ENCODE peak calls at places on chromosomes 6 and 20, in ten cellular contexts. I is tibial nerve; K is RWPE1; M is fibroblast of lung; W is CD4-positive, alpha-beta memory T cell; B is cardiac muscle cell; J is heart left ventricle; G is uterus; L is CD8-positive, alpha-beta T cell; T is neural progenitor cell. P is an unnamed sample.

GRCh38 chr20:49471397-49471796 is 11.1 kb downstream of the KCNB1 start:
- DNase-seq in B (no peak), W (no peak), L (no peak), G (no peak), T (no peak), M (no peak), J (no peak), I (no peak), K (no peak), P (no peak)

GRCh38 chr6:132264101-132264500 is 137.2 kb downstream of the MOXD1 start:
- DNase-seq in J (no peak), G (no peak), L (no peak), W (no peak), T (no peak), K (no peak), M (no peak), B (no peak), I (no peak), P (no peak)

GRCh38 chr6:2503816-2504494 is 246.8 kb downstream of the MYLK4 start:
- DNase-seq in M (peak; percentile 51), J (no peak), L (no peak), I (no peak), G (no peak), W (no peak), K (peak; percentile 8), T (no peak), B (no peak), P (no peak)

GRCh38 chr6:13526718-13527668 is 39.6 kb upstream of the GFOD1 start:
- DNase-seq in L (peak; percentile 19), M (no peak), W (no peak), G (peak; percentile 43), K (peak; percentile 18), I (no peak), J (peak; percentile 60), T (no peak), B (no peak), P (no peak)

GRCh38 chr6:21340563-21340962 is 253.0 kb upstream of the SOX4 start:
- DNase-seq in T (no peak), W (no peak), J (no peak), L (no peak), K (no peak), I (no peak), B (no peak), G (no peak), M (peak; percentile 8), P (no peak)

GRCh38 chr6:79557683-79558082 is 20.5 kb upstream of the LCA5 start:
- DNase-seq in L (no peak), T (no peak), K (no peak), B (no peak), I (no peak), M (no peak), G (no peak), J (no peak), W (no peak), P (no peak)

GRCh38 chr6:102309700-102310099 is 916.2 kb downstream of the GRIK2 start:
- DNase-seq in B (no peak), L (no peak), G (no peak), T (no peak), M (no peak), K (no peak), J (no peak), I (no peak), W (no peak), P (no peak)

GRCh38 chr20:54643761-54644160 is 168.4 kb downstream of the DOK5 start:
- DNase-seq in J (peak; percentile 68), M (peak; percentile 91), W (no peak), L (no peak), T (no peak), B (no peak), K (peak; percentile 54), G (no peak), I (no peak), P (no peak)

GRCh38 chr6:148868314-148868713 is 121.5 kb downstream of the UST start:
- DNase-seq in B (no peak), L (no peak), I (no peak), W (no peak), J (no peak), M (peak; percentile 71), G (no peak), K (peak; percentile 71), T (no peak), P (no peak)

GRCh38 chr6:6313012-6313411 is 7.5 kb downstream of the F13A1 start:
- DNase-seq in M (no peak), G (no peak), L (no peak), I (no peak), J (no peak), W (no peak), T (no peak), B (no peak), K (no peak), P (no peak)

GRCh38 chr6:87029711-87030314 is 65.1 kb downstream of the CGA start:
- DNase-seq in W (no peak), G (no peak), J (no peak), T (peak; percentile 30), M (peak; percentile 77), L (no peak), B (peak; percentile 61), I (peak; percentile 33), K (peak; percentile 36), P (no peak)

GRCh38 chr6:42507195-42507594 is 55.5 kb upstream of the TRERF1 start:
- DNase-seq in I (no peak), J (no peak), W (no peak), B (no peak), K (no peak), T (no peak), G (no peak), M (no peak), L (no peak), P (no peak)

GRCh38 chr6:152151930-152152329 is 344.4 kb downstream of the ESR1 start:
- DNase-seq in J (no peak), M (no peak), L (no peak), W (no peak), K (no peak), G (no peak), T (no peak), B (no peak), I (no peak), P (no peak)

GRCh38 chr20:32158943-32159660 is 48.4 kb downstream of the PLAGL2 start:
- DNase-seq in T (no peak), W (no peak), J (no peak), I (no peak), K (no peak), B (no peak), G (no peak), L (no peak), M (no peak), P (no peak)
- H3K27ac ChIP-seq in T (no peak overlapping the region), W (no peak overlapping the region), J (no peak overlapping the region), I (no peak overlapping the region), K (peak overlapping the region; percentile 3), B (no peak overlapping the region), G (no peak overlapping the region), L (no peak overlapping the region), M (no peak overlapping the region), P (no peak overlapping the region)

GRCh38 chr6:142846883-142847287 is 98.1 kb downstream of the HIVEP2 start:
- DNase-seq in J (no peak), T (no peak), M (peak; percentile 66), W (no peak), K (peak; percentile 44), G (peak; percentile 34), B (no peak), L (no peak), I (no peak), P (no peak)

GRCh38 chr6:142848156-142848555 is 96.8 kb downstream of the HIVEP2 start:
- DNase-seq in M (no peak), B (no peak), J (no peak), T (no peak), G (no peak), K (no peak), L (no peak), W (no peak), I (no peak), P (no peak)

GRCh38 chr6:142845143-142845571 is 99.8 kb downstream of the HIVEP2 start:
- DNase-seq in K (no peak), G (no peak), I (no peak), L (no peak), J (no peak), M (peak; percentile 23), W (peak; percentile 42), B (no peak), T (no peak), P (no peak)

GRCh38 chr6:142845624-142846458 is 99.1 kb downstream of the HIVEP2 start:
- DNase-seq in I (peak; percentile 64), W (peak; percentile 77), K (no peak), J (peak; percentile 96), L (peak; percentile 42), T (peak; percentile 87), G (peak; percentile 79), M (peak; percentile 74), B (peak; percentile 94), P (peak; percentile 61)

GRCh38 chr6:142846459-142846831 is 98.5 kb downstream of the HIVEP2 start:
- DNase-seq in B (no peak), G (no peak), T (no peak), K (no peak), M (peak; percentile 34), W (peak; percentile 71), L (no peak), I (no peak), J (no peak), P (no peak)
- H3K27ac ChIP-seq in B (peak overlapping the region; percentile 85), G (peak overlapping the region; percentile 68), T (no peak overlapping the region), K (no peak overlapping the region), M (peak overlapping the region; percentile 81), W (peak overlapping the region; percentile 83), L (peak overlapping the region; percentile 66), I (no peak overlapping the region), J (peak overlapping the region; percentile 86), P (peak overlapping the region; percentile 65)

GRCh38 chr6:16345449-16346330 is 107.3 kb downstream of the GMPR start:
- DNase-seq in B (no peak), L (no peak), G (peak; percentile 84), K (peak; percentile 50), W (no peak), M (peak; percentile 83), I (peak; percentile 24), J (no peak), T (peak; percentile 54), P (peak; percentile 15)
- H3K27ac ChIP-seq in B (no peak overlapping the region), L (no peak overlapping the region), G (peak overlapping the region; percentile 80), K (peak overlapping the region; percentile 57), W (no peak overlapping the region), M (peak overlapping the region; percentile 84), I (no peak overlapping the region), J (peak overlapping the region; percentile 36), T (peak overlapping the region; percentile 30), P (no peak overlapping the region)

GRCh38 chr20:37439223-37439933 is 81.7 kb upstream of the NNAT start:
- DNase-seq in W (no peak), B (no peak), G (no peak), I (no peak), L (no peak), J (no peak), T (no peak), M (no peak), K (no peak), P (no peak)

GRCh38 chr20:37438464-37439222 is 82.4 kb upstream of the NNAT start:
- DNase-seq in M (no peak), J (no peak), K (no peak), L (no peak), W (no peak), G (no peak), T (no peak), B (no peak), I (no peak), P (no peak)

GRCh38 chr20:37436527-37436926 is 84.5 kb upstream of the NNAT start:
- DNase-seq in I (no peak), L (no peak), B (no peak), G (no peak), J (no peak), M (no peak), W (no peak), K (no peak), T (no peak), P (no peak)

GRCh38 chr20:37437676-37438075 is 83.4 kb upstream of the NNAT start:
- DNase-seq in B (no peak), K (no peak), G (no peak), J (no peak), T (no peak), W (no peak), M (no peak), I (no peak), L (no peak), P (no peak)

GRCh38 chr20:37435607-37436006 is 85.4 kb upstream of the NNAT start:
- DNase-seq in I (no peak), M (no peak), G (no peak), L (no peak), J (no peak), B (no peak), T (no peak), K (no peak), W (no peak), P (no peak)
- H3K27ac ChIP-seq in I (no peak overlapping the region), M (no peak overlapping the region), G (no peak overlapping the region), L (no peak overlapping the region), J (no peak overlapping the region), B (no peak overlapping the region), T (no peak overlapping the region), K (no peak overlapping the region), W (no peak overlapping the region), P (no peak overlapping the region)